ENCODE peak calls at places on chromosome 7, in five cellular contexts. One of them, this sample, is unnamed. For H3K36me3 and H3K4me1, the result is how much of the 10 kb centered on the place peaks cover.

GRCh38 chr7:21426286-21426957 is 1.5 kb upstream of the SP4 start:
- DNase-seq in PC-3: peak
- DNase-seq in neuronal stem cell: no peak
- DNase-seq in hepatocyte: no peak
- DNase-seq in psoas muscle: no peak
- DNase-seq in this sample: peak

GRCh38 chr7:100017300-100017699 is 1.9 kb downstream of the ZKSCAN1 start:
- DNase-seq in PC-3: no peak
- DNase-seq in neuronal stem cell: no peak
- DNase-seq in hepatocyte: peak
- DNase-seq in psoas muscle: no peak
- DNase-seq in this sample: no peak

GRCh38 chr7:10237306-10237705 is 736.4 kb upstream of the PHF14 start:
- DNase-seq in PC-3: peak
- DNase-seq in neuronal stem cell: no peak
- DNase-seq in hepatocyte: peak
- DNase-seq in psoas muscle: no peak
- DNase-seq in this sample: no peak

GRCh38 chr7:105680505-105681187 is 99.4 kb upstream of the EFCAB10 start:
- DNase-seq in PC-3: no peak
- DNase-seq in neuronal stem cell: no peak
- DNase-seq in hepatocyte: no peak
- DNase-seq in psoas muscle: peak
- DNase-seq in this sample: no peak

GRCh38 chr7:31763548-31763947 is 76.5 kb downstream of the PPP1R17 start:
- DNase-seq in PC-3: no peak
- DNase-seq in neuronal stem cell: no peak
- DNase-seq in hepatocyte: no peak
- DNase-seq in psoas muscle: no peak
- DNase-seq in this sample: no peak

GRCh38 chr7:29363636-29364425 is 169.3 kb downstream of the CHN2 start:
- DNase-seq in PC-3: peak
- DNase-seq in neuronal stem cell: no peak
- DNase-seq in hepatocyte: no peak
- DNase-seq in psoas muscle: no peak
- DNase-seq in this sample: no peak

GRCh38 chr7:33841658-33842057 is 63.7 kb upstream of the BMPER start:
- DNase-seq in PC-3: peak
- DNase-seq in neuronal stem cell: no peak
- DNase-seq in hepatocyte: no peak
- DNase-seq in psoas muscle: no peak
- DNase-seq in this sample: no peak

GRCh38 chr7:142767861-142768260 is 2.9 kb upstream of the PRSS2 start:
- DNase-seq in PC-3: no peak
- DNase-seq in neuronal stem cell: no peak
- DNase-seq in hepatocyte: no peak
- DNase-seq in psoas muscle: no peak
- DNase-seq in this sample: no peak

GRCh38 chr7:50672045-50672444 is 106.8 kb upstream of the DDC start:
- DNase-seq in PC-3: no peak
- DNase-seq in neuronal stem cell: no peak
- DNase-seq in hepatocyte: no peak
- DNase-seq in psoas muscle: no peak
- DNase-seq in this sample: no peak

GRCh38 chr7:70856889-70857511 is 274.9 kb upstream of the GALNT17 start:
- DNase-seq in PC-3: peak
- DNase-seq in neuronal stem cell: peak
- DNase-seq in hepatocyte: peak
- DNase-seq in psoas muscle: peak
- DNase-seq in this sample: peak

GRCh38 chr7:68317476-68317875 is 1280.8 kb upstream of the AUTS2 start:
- DNase-seq in PC-3: no peak
- DNase-seq in neuronal stem cell: no peak
- DNase-seq in hepatocyte: no peak
- DNase-seq in psoas muscle: no peak
- DNase-seq in this sample: no peak

GRCh38 chr7:100048680-100049079 is 894 bp upstream of the ZSCAN21 start:
- DNase-seq in PC-3: no peak
- DNase-seq in neuronal stem cell: no peak
- DNase-seq in hepatocyte: no peak
- DNase-seq in psoas muscle: no peak
- DNase-seq in this sample: no peak

GRCh38 chr7:2239242-2239641 is 2.8 kb downstream of the MRM2 start:
- DNase-seq in PC-3: no peak
- DNase-seq in neuronal stem cell: no peak
- DNase-seq in hepatocyte: no peak
- DNase-seq in psoas muscle: no peak
- DNase-seq in this sample: no peak
- H3K36me3 ChIP-seq in PC-3: under half
- H3K36me3 ChIP-seq in neuronal stem cell: half or more
- H3K36me3 ChIP-seq in hepatocyte: under half
- H3K36me3 ChIP-seq in psoas muscle: under half
- H3K36me3 ChIP-seq in this sample: under half

GRCh38 chr7:75637854-75638606 is 100.7 kb downstream of the HIP1 start:
- DNase-seq in PC-3: no peak
- DNase-seq in neuronal stem cell: no peak
- DNase-seq in hepatocyte: no peak
- DNase-seq in psoas muscle: no peak
- DNase-seq in this sample: no peak
- H3K4me1 ChIP-seq in PC-3: under half
- H3K4me1 ChIP-seq in neuronal stem cell: under half
- H3K4me1 ChIP-seq in hepatocyte: under half
- H3K4me1 ChIP-seq in psoas muscle: under half
- H3K4me1 ChIP-seq in this sample: under half

DNA sequence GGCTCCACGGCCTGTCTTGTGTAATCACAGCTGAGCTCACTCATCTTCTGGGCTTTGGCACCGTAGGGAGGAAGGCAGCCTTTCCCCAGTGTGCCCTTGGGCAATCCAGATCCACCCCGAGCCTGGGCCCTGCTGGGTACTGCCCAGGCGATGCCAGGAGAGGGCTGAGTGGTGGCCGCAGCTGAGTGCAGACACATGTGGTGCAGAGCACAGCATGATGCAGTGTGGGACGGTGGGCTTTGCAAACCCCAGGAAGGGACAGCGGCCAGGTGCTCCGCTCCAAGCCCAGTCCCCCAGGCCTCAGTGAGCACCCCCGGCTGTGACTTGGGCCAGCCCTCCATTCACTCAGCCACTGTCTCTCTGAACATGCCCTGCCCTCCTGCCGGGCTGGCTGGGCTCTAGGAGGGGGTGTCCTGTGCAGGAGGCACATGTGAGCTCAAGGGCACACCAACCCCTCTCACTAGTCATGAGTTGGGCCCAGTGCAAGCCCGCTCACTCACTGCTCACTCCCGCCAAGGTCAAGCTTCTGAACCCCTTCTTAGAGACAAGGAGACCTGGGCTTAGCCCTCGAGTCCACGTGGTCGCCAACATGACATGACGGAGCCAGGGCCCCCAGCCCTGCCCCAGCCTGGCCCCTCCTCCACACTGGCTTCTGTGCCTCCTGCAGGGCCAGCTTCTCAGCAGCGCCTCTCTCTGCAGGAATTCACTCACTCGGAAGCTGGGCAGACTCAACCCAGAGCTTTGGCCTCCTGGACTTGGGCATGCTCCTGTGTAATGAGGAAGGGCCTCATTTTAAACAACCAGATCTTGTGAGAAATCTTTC is 77.5 kb upstream of the INSIG1 start:
- DNase-seq in PC-3: no peak
- DNase-seq in neuronal stem cell: no peak
- DNase-seq in hepatocyte: no peak
- DNase-seq in psoas muscle: no peak
- DNase-seq in this sample: no peak
- H3K36me3 ChIP-seq in PC-3: under half
- H3K36me3 ChIP-seq in neuronal stem cell: under half
- H3K36me3 ChIP-seq in hepatocyte: under half
- H3K36me3 ChIP-seq in psoas muscle: under half
- H3K36me3 ChIP-seq in this sample: under half

DNA sequence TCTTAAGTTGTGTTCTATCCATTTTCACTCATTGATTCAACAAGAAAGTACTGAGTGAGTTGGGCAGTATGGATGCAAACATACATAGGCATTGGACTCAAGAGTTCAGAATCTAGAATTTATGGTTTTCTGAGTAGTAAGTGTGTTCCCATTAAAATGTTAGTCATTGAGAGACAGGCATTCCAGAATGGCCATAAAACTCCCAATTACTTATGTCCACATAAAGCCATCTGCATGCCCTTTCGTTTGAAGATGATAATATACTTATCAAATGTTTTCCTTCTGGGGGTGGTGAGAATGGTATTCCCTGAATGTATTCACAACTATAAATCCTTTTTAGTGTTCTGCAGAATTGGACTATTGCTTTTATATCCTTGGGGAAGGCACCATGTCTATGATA is 131.6 kb downstream of the CD36 start:
- DNase-seq in PC-3: peak
- DNase-seq in neuronal stem cell: no peak
- DNase-seq in hepatocyte: peak
- DNase-seq in psoas muscle: no peak
- DNase-seq in this sample: no peak
- H3K4me1 ChIP-seq in PC-3: under half
- H3K4me1 ChIP-seq in neuronal stem cell: under half
- H3K4me1 ChIP-seq in hepatocyte: under half
- H3K4me1 ChIP-seq in psoas muscle: under half
- H3K4me1 ChIP-seq in this sample: under half

GRCh38 chr7:26526288-26526587 is 234.6 kb downstream of the SNX10 start:
- DNase-seq in PC-3: no peak
- DNase-seq in neuronal stem cell: no peak
- DNase-seq in hepatocyte: no peak
- DNase-seq in psoas muscle: no peak
- DNase-seq in this sample: no peak
- H3K36me3 ChIP-seq in PC-3: under half
- H3K36me3 ChIP-seq in neuronal stem cell: under half
- H3K36me3 ChIP-seq in hepatocyte: under half
- H3K36me3 ChIP-seq in psoas muscle: under half
- H3K36me3 ChIP-seq in this sample: under half

GRCh38 chr7:42234736-42235135 is 2.3 kb downstream of the GLI3 start:
- DNase-seq in PC-3: no peak
- DNase-seq in neuronal stem cell: no peak
- DNase-seq in hepatocyte: no peak
- DNase-seq in psoas muscle: no peak
- DNase-seq in this sample: no peak
- H3K4me1 ChIP-seq in PC-3: under half
- H3K4me1 ChIP-seq in neuronal stem cell: under half
- H3K4me1 ChIP-seq in hepatocyte: under half
- H3K4me1 ChIP-seq in psoas muscle: under half
- H3K4me1 ChIP-seq in this sample: under half

DNA sequence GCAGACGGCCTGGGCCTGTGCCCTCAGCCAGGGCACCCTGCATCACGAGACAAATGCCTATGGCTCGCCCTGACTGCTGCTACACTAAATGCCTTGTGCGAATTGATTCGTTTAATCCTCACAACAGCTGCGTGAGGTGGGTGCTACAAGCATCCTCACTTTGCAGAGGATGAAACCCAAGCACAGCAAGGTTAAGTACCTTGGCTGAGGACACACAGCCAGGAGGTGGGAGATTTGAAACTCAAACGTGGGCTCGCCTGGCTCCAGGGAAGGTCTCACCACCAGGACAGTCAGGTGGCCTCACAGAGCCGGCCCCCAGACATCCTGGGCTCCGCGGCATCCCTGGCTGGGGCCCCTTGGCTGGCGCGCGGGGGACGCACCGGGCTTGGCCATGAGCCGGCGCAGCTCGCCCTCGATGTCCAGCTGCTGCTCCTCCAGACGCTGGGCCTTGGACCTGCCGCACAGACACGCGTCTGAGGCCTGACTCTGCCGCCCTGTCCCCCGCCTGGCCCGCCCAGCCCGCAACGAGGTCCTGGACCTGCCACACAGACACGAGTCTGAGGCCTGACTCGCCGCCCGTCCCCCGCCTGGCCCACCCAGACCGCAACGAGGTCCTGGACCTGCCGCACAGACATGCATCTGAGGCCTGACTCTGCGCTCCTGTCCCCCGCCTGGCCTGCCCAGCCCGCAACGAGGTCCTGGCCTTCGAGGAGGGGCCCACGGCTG is 22.0 kb downstream of the MICALL2 start:
- DNase-seq in PC-3: no peak
- DNase-seq in neuronal stem cell: no peak
- DNase-seq in hepatocyte: no peak
- DNase-seq in psoas muscle: no peak
- DNase-seq in this sample: no peak
- H3K36me3 ChIP-seq in PC-3: under half
- H3K36me3 ChIP-seq in neuronal stem cell: under half
- H3K36me3 ChIP-seq in hepatocyte: under half
- H3K36me3 ChIP-seq in psoas muscle: under half
- H3K36me3 ChIP-seq in this sample: under half

GRCh38 chr7:101933685-101934084 is 116.3 kb downstream of the CUX1 start:
- DNase-seq in PC-3: no peak
- DNase-seq in neuronal stem cell: no peak
- DNase-seq in hepatocyte: no peak
- DNase-seq in psoas muscle: no peak
- DNase-seq in this sample: no peak

GRCh38 chr7:101935521-101936141 is 118.2 kb downstream of the CUX1 start:
- DNase-seq in PC-3: no peak
- DNase-seq in neuronal stem cell: no peak
- DNase-seq in hepatocyte: no peak
- DNase-seq in psoas muscle: peak
- DNase-seq in this sample: no peak

GRCh38 chr7:101933028-101933427 is 115.6 kb downstream of the CUX1 start:
- DNase-seq in PC-3: no peak
- DNase-seq in neuronal stem cell: no peak
- DNase-seq in hepatocyte: no peak
- DNase-seq in psoas muscle: no peak
- DNase-seq in this sample: no peak

GRCh38 chr7:101936223-101936611 is 118.8 kb downstream of the CUX1 start:
- DNase-seq in PC-3: no peak
- DNase-seq in neuronal stem cell: no peak
- DNase-seq in hepatocyte: no peak
- DNase-seq in psoas muscle: no peak
- DNase-seq in this sample: no peak

GRCh38 chr7:101934618-101935017 is 117.2 kb downstream of the CUX1 start:
- DNase-seq in PC-3: no peak
- DNase-seq in neuronal stem cell: no peak
- DNase-seq in hepatocyte: no peak
- DNase-seq in psoas muscle: no peak
- DNase-seq in this sample: no peak
- H3K4me1 ChIP-seq in PC-3: under half
- H3K4me1 ChIP-seq in neuronal stem cell: under half
- H3K4me1 ChIP-seq in hepatocyte: under half
- H3K4me1 ChIP-seq in psoas muscle: under half
- H3K4me1 ChIP-seq in this sample: under half

GRCh38 chr7:141161550-141161949 is 87.7 kb downstream of the TMEM178B start:
- DNase-seq in PC-3: no peak
- DNase-seq in neuronal stem cell: no peak
- DNase-seq in hepatocyte: no peak
- DNase-seq in psoas muscle: no peak
- DNase-seq in this sample: no peak
- H3K36me3 ChIP-seq in PC-3: under half
- H3K36me3 ChIP-seq in neuronal stem cell: under half
- H3K36me3 ChIP-seq in hepatocyte: under half
- H3K36me3 ChIP-seq in psoas muscle: under half
- H3K36me3 ChIP-seq in this sample: under half